ENCODE peak calls at places on chromosome 4, in ten cellular contexts. C, T, D, S, B, J, U, A, F and O are unnamed samples.

GRCh38 chr4:101277661-101278060 is 69.7 kb downstream of the PPP3CA start:
- DNase-seq in D (no peak), T (no peak), S (peak), J (no peak), C (no peak), U (no peak), F (peak), B (no peak), A (no peak), O (no peak)

GRCh38 chr4:44679060-44679459 is 840 bp downstream of the GUF1 start:
- DNase-seq in B (no peak), S (no peak), T (no peak), J (no peak), F (no peak), U (no peak), C (no peak), A (no peak), D (no peak), O (no peak)

GRCh38 chr4:33150139-33150538 is 2430.0 kb downstream of the PCDH7 start:
- DNase-seq in U (no peak), A (no peak), J (no peak), D (no peak), C (no peak), S (no peak), T (no peak), F (no peak), B (no peak), O (no peak)

GRCh38 chr4:88297131-88297530 is 12.8 kb upstream of the PPM1K start:
- DNase-seq in F (no peak), C (no peak), D (no peak), J (no peak), T (no peak), A (no peak), B (no peak), U (no peak), S (no peak), O (no peak)

GRCh38 chr4:7433376-7434140 is 1.2 kb downstream of the PSAPL1 start:
- DNase-seq in T (no peak), J (no peak), F (no peak), S (no peak), B (no peak), D (no peak), C (no peak), U (peak), A (no peak), O (no peak)

GRCh38 chr4:146916479-146917076 is 29.1 kb downstream of the TTC29 start:
- DNase-seq in A (no peak), U (no peak), C (no peak), T (peak), F (peak), B (no peak), J (peak), D (peak), S (peak), O (no peak)

GRCh38 chr4:157713342-157713741 is 459.5 kb downstream of the GASK1B start:
- DNase-seq in F (no peak), U (no peak), T (peak), A (no peak), D (no peak), S (peak), J (no peak), C (no peak), B (no peak), O (no peak)

GRCh38 chr4:184292877-184293276 is 75.2 kb upstream of the ENPP6 start:
- DNase-seq in B (no peak), F (no peak), S (no peak), D (no peak), J (no peak), T (no peak), U (no peak), A (no peak), C (no peak), O (no peak)

GRCh38 chr4:13541720-13542576 is 2.4 kb downstream of the NKX3-2 start:
- DNase-seq in T (no peak), U (no peak), D (no peak), C (peak), A (peak), F (no peak), S (peak), B (peak), J (peak), O (peak)

GRCh38 chr4:158079661-158080060 is 93.2 kb downstream of the GASK1B start:
- DNase-seq in C (no peak), T (peak), D (no peak), J (no peak), A (no peak), F (peak), B (no peak), U (no peak), S (no peak), O (no peak)

GRCh38 chr4:88196523-88197185 is 38.2 kb upstream of the ABCG2 start:
- DNase-seq in A (no peak), J (no peak), C (no peak), U (no peak), D (no peak), T (no peak), S (no peak), B (no peak), F (no peak), O (no peak)